ENCODE peak calls at places on chromosomes 12 and 14, in four cellular contexts. X is HCT116, L is breast epithelium, C is heart right ventricle. P is an unnamed sample.
A peak's percentile ranks its signal among the peaks of the same experiment; 100 is the strongest.

GRCh38 chr14:92676031-92676430 is 72.4 kb downstream of the LGMN start:
- DNase-seq in X (no peak), L (no peak), C (no peak), P (no peak)

GRCh38 chr12:51371295-51371953 is 19.8 kb downstream of the GALNT6 start:
- DNase-seq in X (peak; percentile 71), L (peak; percentile 77), C (peak; percentile 30), P (peak; percentile 36)

GRCh38 chr12:53751336-53752191 is at the start of gene CISTR:
- DNase-seq in X (no peak), L (no peak), C (peak; percentile 27), P (no peak)

GRCh38 chr12:13196302-13196921 is at the start of gene EMP1:
- DNase-seq in X (peak; percentile 98), L (peak; percentile 95), C (peak; percentile 96), P (peak; percentile 98)

GRCh38 chr12:31778687-31779086 is 49.9 kb upstream of the AMN1 start:
- DNase-seq in X (no peak), L (no peak), C (no peak), P (no peak)

GRCh38 chr12:84056-84455 is 17.5 kb downstream of the IQSEC3 start:
- DNase-seq in X (no peak), L (no peak), C (no peak), P (no peak)

GRCh38 chr12:1977109-1977508 is 27.1 kb downstream of the DCP1B start:
- DNase-seq in X (no peak), L (no peak), C (no peak), P (no peak)

GRCh38 chr12:107139787-107140186 is 46.4 kb upstream of the CRY1 start:
- DNase-seq in X (no peak), L (no peak), C (no peak), P (no peak)

GRCh38 chr12:108630481-108631207 is 3.0 kb downstream of the SELPLG start:
- DNase-seq in X (no peak), L (no peak), C (no peak), P (no peak)

GRCh38 chr12:76503957-76504356 is 55.6 kb downstream of the OSBPL8 start:
- DNase-seq in X (no peak), L (no peak), C (no peak), P (no peak)

GRCh38 chr12:79006306-79006705 is 141.7 kb downstream of the SYT1 start:
- DNase-seq in X (peak; percentile 12), L (no peak), C (no peak), P (no peak)

GRCh38 chr12:59459966-59460365 is 135.9 kb upstream of the SLC16A7 start:
- DNase-seq in X (no peak), L (no peak), C (no peak), P (no peak)

GRCh38 chr12:93020225-93020997 is 91.3 kb upstream of the EEA1 start:
- DNase-seq in X (no peak), L (peak; percentile 22), C (no peak), P (no peak)

GRCh38 chr14:105228562-105228961 is 19.8 kb upstream of the BTBD6 start:
- DNase-seq in X (no peak), L (no peak), C (no peak), P (no peak)

GRCh38 chr12:92471551-92471950 is 231.2 kb upstream of the PLEKHG7 start:
- DNase-seq in X (no peak), L (no peak), C (no peak), P (no peak)

GRCh38 chr14:74904623-74905503 is 18.2 kb downstream of the RPS6KL1 start:
- DNase-seq in X (no peak), L (no peak), C (no peak), P (no peak)

GRCh38 chr12:114166360-114166759 is 200.2 kb upstream of the RBM19 start:
- DNase-seq in X (peak; percentile 24), L (no peak), C (peak; percentile 45), P (no peak)

GRCh38 chr12:15522574-15523187 is 200.4 kb downstream of the PTPRO start:
- DNase-seq in X (peak; percentile 36), L (no peak), C (no peak), P (no peak)

GRCh38 chr14:50757702-50758101 is 73.3 kb downstream of the NIN start:
- DNase-seq in X (no peak), L (no peak), C (no peak), P (no peak)

GRCh38 chr12:54428050-54429013 is 9.3 kb upstream of the ITGA5 start:
- DNase-seq in X (no peak), L (no peak), C (peak; percentile 62), P (peak; percentile 79)

GRCh38 chr12:67068773-67069450 is 200.2 kb upstream of the CAND1 start:
- DNase-seq in X (no peak), L (no peak), C (no peak), P (no peak)

GRCh38 chr12:13079440-13079906 is 24.0 kb downstream of the GSG1 start:
- DNase-seq in X (no peak), L (no peak), C (no peak), P (no peak)

GRCh38 chr14:71363961-71364360 is 456.7 kb downstream of the PCNX1 start:
- DNase-seq in X (no peak), L (no peak), C (no peak), P (no peak)
- H3K4me3 ChIP-seq in X (no peak overlapping the region), L (no peak overlapping the region), C (no peak overlapping the region), P (no peak overlapping the region)

GRCh38 chr14:83247925-83248639 is 1714.4 kb upstream of the SEL1L start:
- DNase-seq in X (no peak), L (no peak), C (no peak), P (no peak)
- H3K27ac ChIP-seq in X (no peak overlapping the region), L (no peak overlapping the region), C (no peak overlapping the region), P (no peak overlapping the region)

DNA sequence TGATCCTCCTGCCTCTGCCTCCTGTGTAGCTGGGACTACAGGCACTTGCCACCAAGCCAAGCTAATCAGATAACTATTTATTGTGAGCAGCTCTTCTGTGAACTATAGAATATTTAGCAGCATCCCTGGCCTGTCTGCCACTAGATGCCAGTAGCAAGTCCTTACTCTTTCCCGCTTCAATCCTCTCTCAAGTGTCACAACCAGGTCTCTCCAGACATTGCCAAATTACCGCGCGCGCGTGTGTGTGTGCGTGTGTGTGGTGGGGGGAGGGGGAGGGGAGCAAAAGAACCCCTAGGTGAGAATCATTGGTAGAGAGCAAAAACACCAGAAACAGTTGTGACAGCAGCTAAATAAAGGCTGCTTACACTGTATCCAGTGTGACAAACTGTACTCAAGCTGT is 49.9 kb downstream of the PPP2R5E start:
- DNase-seq in X (peak; percentile 10), L (no peak), C (no peak), P (no peak)
- TF ChIP-seq CTCF in X (peak; percentile 26), L (no peak), C (no peak), P (no peak)

DNA sequence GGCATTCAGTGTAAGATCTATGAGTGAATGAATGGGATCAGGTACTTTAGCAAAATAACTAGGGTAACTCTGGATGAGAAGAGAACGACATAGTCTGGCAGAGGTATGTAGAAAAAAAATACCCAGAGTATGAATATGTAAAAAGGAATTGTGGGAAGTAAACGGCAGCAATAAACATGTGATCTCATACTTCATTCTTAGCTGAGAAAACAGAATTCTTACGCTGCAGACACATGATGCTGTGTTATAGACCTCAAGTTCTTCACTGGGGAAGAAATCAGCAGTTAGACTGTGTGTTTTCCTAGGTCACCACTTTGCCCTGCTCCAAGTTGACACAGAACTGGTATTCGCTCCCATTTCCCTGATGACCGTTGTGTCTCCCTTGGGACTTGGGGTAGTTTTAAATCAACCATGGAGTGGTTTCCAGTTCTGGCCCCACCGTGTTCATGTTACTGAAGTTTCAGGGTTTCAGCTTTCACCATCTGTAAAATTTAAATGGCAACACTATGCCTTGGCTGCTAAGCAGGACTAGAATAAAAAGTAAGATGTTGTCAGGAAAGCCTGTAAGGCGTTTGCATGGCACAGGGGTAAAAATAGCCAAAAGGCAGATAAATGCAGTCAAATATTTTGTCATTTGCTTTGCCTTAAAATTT is 223.7 kb downstream of the PELI2 start:
- DNase-seq in X (no peak), L (no peak), C (no peak), P (no peak)
- H3K4me3 ChIP-seq in X (no peak overlapping the region), L (no peak overlapping the region), C (no peak overlapping the region), P (peak overlapping the region; percentile 42)

GRCh38 chr14:103366741-103367140 is 18.5 kb upstream of the MARK3 start:
- DNase-seq in X (no peak), L (no peak), C (no peak), P (no peak)
- H3K27ac ChIP-seq in X (no peak overlapping the region), L (no peak overlapping the region), C (no peak overlapping the region), P (no peak overlapping the region)

P was measured in thoracic aorta.